ENCODE peak calls at places on chromosome 11, in seven cellular contexts. V is SJSA1; A is activated CD4-positive, alpha-beta T cell treated with anti-CD3 and anti-CD28 coated beads, Interleukin-2, amount 50 U/mL, for 24 hours; N is GM20000; E is heart right ventricle; X is naive thymus-derived CD4-positive, alpha-beta T cell; Y is activated CD8-positive, alpha-beta T cell treated with anti-CD3 and anti-CD28 coated beads for 36 hours. O is an unnamed sample.
A peak's percentile ranks its signal among the peaks of the same experiment; 100 is the strongest.

GRCh38 chr11:118313242-118313641 is 8.7 kb downstream of the CD3E start:
- DNase-seq in V (no peak), A (no peak), N (no peak), E (no peak), X (no peak), Y (no peak), O (no peak)

GRCh38 chr11:123111465-123111864 is 49.5 kb upstream of the HSPA8 start:
- DNase-seq in V (no peak), A (peak; percentile 20), N (peak; percentile 66), E (no peak), X (peak; percentile 58), Y (no peak), O (peak; percentile 76)

GRCh38 chr11:112219476-112220232 is 6.6 kb upstream of the PTS start:
- DNase-seq in V (no peak), A (peak; percentile 46), N (peak; percentile 80), E (no peak), X (peak; percentile 77), Y (peak; percentile 54), O (peak; percentile 74)

GRCh38 chr11:66720223-66720898 is 8.7 kb downstream of the SPTBN2 start:
- DNase-seq in V (peak; percentile 91), A (peak; percentile 21), N (no peak), E (no peak), X (no peak), Y (peak; percentile 81), O (no peak)

GRCh38 chr11:33478111-33478573 is 221.0 kb downstream of the HIPK3 start:
- DNase-seq in V (no peak), A (no peak), N (peak; percentile 17), E (no peak), X (no peak), Y (no peak), O (no peak)

GRCh38 chr11:69867076-69868002 is 48.1 kb upstream of the FGF3 start:
- DNase-seq in V (peak; percentile 95), A (no peak), N (no peak), E (no peak), X (no peak), Y (no peak), O (no peak)

GRCh38 chr11:61295596-61295926 is 445 bp upstream of the VWCE start:
- DNase-seq in V (no peak), A (no peak), N (peak; percentile 18), E (peak; percentile 24), X (no peak), Y (no peak), O (no peak)

GRCh38 chr11:43736502-43737193 is 56.1 kb downstream of the HSD17B12 start:
- DNase-seq in V (no peak), A (no peak), N (peak; percentile 18), E (no peak), X (no peak), Y (no peak), O (no peak)

GRCh38 chr11:57277845-57278720 is 41.0 kb upstream of the APLNR start:
- DNase-seq in V (peak; percentile 75), A (peak; percentile 4), N (peak; percentile 62), E (peak; percentile 68), X (peak; percentile 4), Y (peak; percentile 49), O (no peak)

O was measured in GM13977.